ENCODE peak calls at places on chromosomes 5 and 9, in ten cellular contexts. F is left ventricle myocardium inferior; L is cardiac muscle cell; U is foreskin fibroblast; H is keratinocyte; X is stimulated activated CD8-positive, alpha-beta memory T cell treated with anti-CD3 and anti-CD28 coated beads, Interleukin-2, amount 100 ng/mL, for 48 hours; Q is activated naive CD4-positive, alpha-beta T cell treated with Interleukin-2 at 50 U/mL for 16 hours; J is uterus; D is naive thymus-derived CD8-positive, alpha-beta T cell; Z is H1. A is an unnamed sample.

GRCh38 chr5:133746834-133747233 is 134.5 kb upstream of the FSTL4 start:
- DNase-seq in Q (no peak), X (no peak), J (no peak), U (no peak), H (no peak), D (no peak), F (no peak), Z (no peak), L (no peak), A (no peak)

GRCh38 chr9:118230319-118230718 is 526.1 kb downstream of the TLR4 start:
- DNase-seq in J (no peak), Z (no peak), F (no peak), D (no peak), X (no peak), L (no peak), Q (no peak), H (no peak), U (no peak), A (peak; percentile 49)

GRCh38 chr9:2767800-2768199 is 50.5 kb downstream of the KCNV2 start:
- DNase-seq in F (no peak), J (no peak), Q (no peak), D (no peak), Z (no peak), H (no peak), L (no peak), U (no peak), X (no peak), A (no peak)

GRCh38 chr5:179132586-179133355 is 72.6 kb downstream of the ZNF354C start:
- DNase-seq in Z (no peak), Q (no peak), D (no peak), L (no peak), H (no peak), J (no peak), X (no peak), F (no peak), U (peak; percentile 33), A (no peak)

GRCh38 chr5:150514708-150515211 is 6.8 kb downstream of the NDST1 start:
- DNase-seq in D (no peak), L (no peak), F (no peak), X (no peak), Z (no peak), U (peak; percentile 74), H (no peak), J (no peak), Q (no peak), A (peak; percentile 15)

GRCh38 chr9:98172604-98173003 is 19.8 kb downstream of the CORO2A start:
- DNase-seq in J (no peak), L (no peak), D (no peak), F (no peak), Z (no peak), U (peak; percentile 39), X (no peak), H (no peak), Q (no peak), A (peak; percentile 87)

GRCh38 chr9:116756995-116757394 is 69.9 kb downstream of the TRIM32 start:
- DNase-seq in L (no peak), Q (no peak), F (no peak), D (no peak), H (no peak), U (no peak), X (no peak), J (no peak), Z (no peak), A (peak; percentile 75)

GRCh38 chr5:52148679-52149078 is 639.0 kb upstream of the ITGA1 start:
- DNase-seq in H (no peak), F (no peak), Q (no peak), X (no peak), L (no peak), Z (no peak), U (no peak), J (no peak), D (no peak), A (no peak)

GRCh38 chr5:17185776-17186175 is 31.7 kb upstream of the BASP1 start:
- DNase-seq in D (no peak), J (peak; percentile 56), Q (no peak), Z (no peak), U (peak; percentile 93), X (no peak), H (no peak), L (peak; percentile 96), F (peak; percentile 45), A (no peak)

GRCh38 chr5:74406844-74407243 is 233.7 kb downstream of the ENC1 start:
- DNase-seq in L (no peak), J (no peak), H (no peak), Q (no peak), F (no peak), D (no peak), Z (no peak), X (no peak), U (no peak), A (no peak)

GRCh38 chr5:134019636-134020035 is 14.9 kb upstream of the VDAC1 start:
- DNase-seq in F (no peak), X (no peak), Q (no peak), H (no peak), Z (no peak), D (no peak), U (no peak), J (no peak), L (no peak), A (no peak)

GRCh38 chr5:43437062-43437660 is 25.0 kb upstream of the CCL28 start:
- DNase-seq in U (no peak), J (no peak), D (no peak), F (no peak), Z (no peak), X (no peak), Q (no peak), L (no peak), H (no peak), A (no peak)

GRCh38 chr9:118533101-118533500 is 828.9 kb downstream of the TLR4 start:
- DNase-seq in Q (no peak), F (no peak), D (no peak), U (no peak), Z (no peak), L (no peak), H (no peak), X (no peak), J (no peak), A (no peak)

GRCh38 chr5:123199527-123199926 is 110.5 kb downstream of the PRDM6 start:
- DNase-seq in F (no peak), Q (no peak), U (peak; percentile 18), L (no peak), Z (no peak), H (no peak), X (no peak), J (no peak), D (no peak), A (no peak)

GRCh38 chr5:149441986-149442385 is 62.9 kb upstream of the IL17B start:
- DNase-seq in L (no peak), U (no peak), D (no peak), F (no peak), Z (no peak), H (peak; percentile 62), J (no peak), X (no peak), Q (no peak), A (no peak)

GRCh38 chr5:128538249-128539037 is 398 bp upstream of the FBN2 start:
- DNase-seq in J (peak; percentile 62), X (no peak), L (peak; percentile 94), Q (no peak), H (peak; percentile 52), F (peak; percentile 80), U (peak; percentile 97), D (no peak), Z (peak; percentile 49), A (no peak)

GRCh38 chr9:33649463-33649862 is 125.4 kb downstream of the ANKRD18B start:
- DNase-seq in Z (no peak), H (no peak), D (no peak), U (no peak), Q (no peak), L (no peak), X (no peak), F (no peak), J (no peak), A (no peak)

GRCh38 chr5:148372331-148372730 is 11.4 kb upstream of the FBXO38 start:
- DNase-seq in Q (no peak), F (no peak), L (no peak), D (no peak), U (no peak), Z (no peak), X (no peak), J (no peak), H (no peak), A (no peak)

GRCh38 chr5:53922508-53923498 is 362.4 kb downstream of the NDUFS4 start:
- DNase-seq in D (no peak), X (no peak), L (no peak), Z (no peak), U (no peak), Q (no peak), J (no peak), F (no peak), H (no peak), A (peak; percentile 92)

GRCh38 chr5:169390265-169390664 is 89.3 kb upstream of the SLIT3 start:
- DNase-seq in H (no peak), U (no peak), Q (no peak), X (no peak), F (no peak), J (no peak), D (no peak), L (no peak), Z (no peak), A (no peak)

GRCh38 chr5:159961176-159961689 is 45.0 kb downstream of the ADRA1B start:
- DNase-seq in J (no peak), H (no peak), U (no peak), Z (no peak), L (no peak), D (no peak), X (no peak), F (no peak), Q (no peak), A (no peak)

GRCh38 chr5:92455011-92455410 is 1071.9 kb upstream of the ARRDC3 start:
- DNase-seq in D (no peak), Z (no peak), L (no peak), F (no peak), H (no peak), Q (no peak), U (no peak), J (no peak), X (no peak), A (no peak)

GRCh38 chr9:121620777-121621437 is 30.5 kb upstream of the DAB2IP start:
- DNase-seq in Z (no peak), H (no peak), U (no peak), D (no peak), J (no peak), L (peak; percentile 49), X (no peak), F (no peak), Q (no peak), A (no peak)

A was measured in NCI-H2171 treated with DMSO at 0.1 percent for 48 hours.